ENCODE peak calls at places on chromosomes 12 and 14, in four cellular contexts. W is K562, O is SK-N-SH, S is HepG2. C is an unnamed sample.

GRCh38 chr14:104227806-104228205 is 89.4 kb downstream of the KIF26A start:
- DNase-seq in W (no peak), O (no peak), S (no peak), C (peak; percentile 7)

GRCh38 chr12:122031342-122032216 is 9.9 kb downstream of the BCL7A start:
- DNase-seq in W (peak; percentile 74), O (peak; percentile 84), S (no peak), C (peak; percentile 85)

GRCh38 chr14:34489324-34489723 is 27.3 kb upstream of the SPTSSA start:
- DNase-seq in W (no peak), O (no peak), S (no peak), C (no peak)

GRCh38 chr14:98786456-98786855 is 485.5 kb downstream of the BCL11B start:
- DNase-seq in W (no peak), O (no peak), S (no peak), C (no peak)

GRCh38 chr12:109485201-109485600 is 7.8 kb downstream of the UBE3B start:
- DNase-seq in W (no peak), O (no peak), S (no peak), C (no peak)

GRCh38 chr14:66121859-66122258 is 364.3 kb upstream of the CCDC196 start:
- DNase-seq in W (no peak), O (no peak), S (no peak), C (peak; percentile 26)

GRCh38 chr14:54567224-54567633 is 301 bp downstream of the SAMD4A start:
- DNase-seq in W (no peak), O (peak; percentile 76), S (no peak), C (peak; percentile 54)

GRCh38 chr12:112906712-112907414 is at the start of gene OAS1:
- DNase-seq in W (no peak), O (peak; percentile 59), S (peak; percentile 72), C (no peak)

GRCh38 chr12:106841471-106842302 is 67.2 kb downstream of the RIC8B start:
- DNase-seq in W (peak; percentile 57), O (peak; percentile 65), S (peak; percentile 30), C (no peak)

GRCh38 chr12:50086148-50086547 is 1.0 kb downstream of the SMARCD1 start:
- DNase-seq in W (no peak), O (no peak), S (no peak), C (no peak)

DNA sequence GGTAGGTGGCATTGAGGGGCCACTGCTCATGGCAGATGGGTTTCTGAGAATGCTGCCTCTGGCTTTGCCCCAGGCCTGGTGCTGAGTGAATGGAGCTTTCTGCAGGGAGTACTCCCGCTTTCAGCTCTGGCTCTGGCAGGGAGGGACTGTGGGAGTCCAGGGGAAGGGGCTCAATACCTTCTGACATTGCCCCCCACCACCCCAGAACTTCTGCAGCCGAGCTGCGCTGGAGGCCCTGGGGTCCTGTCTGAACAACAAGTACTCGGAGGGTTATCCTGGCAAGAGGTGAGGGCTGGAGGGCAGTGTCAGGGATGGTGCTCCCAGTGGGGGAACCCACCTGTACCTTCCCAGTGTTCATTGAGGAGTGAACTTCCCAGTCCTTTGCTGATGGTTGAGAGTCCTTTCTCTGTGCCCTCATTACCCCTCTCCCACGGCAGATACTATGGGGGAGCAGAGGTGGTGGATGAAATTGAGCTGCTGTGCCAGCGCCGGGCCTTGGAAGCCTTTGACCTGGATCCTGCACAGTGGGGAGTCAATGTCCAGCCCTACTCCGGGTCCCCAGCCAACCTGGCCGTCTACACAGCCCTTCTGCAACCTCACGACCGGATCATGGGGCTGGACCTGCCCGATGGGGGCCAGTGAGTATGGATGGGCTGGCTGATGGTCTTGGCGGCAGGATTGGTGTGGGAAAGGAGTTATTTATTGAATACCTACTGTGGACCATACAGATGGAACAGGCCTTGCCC is 1.9 kb downstream of the SHMT2 start:
- DNase-seq in W (no peak), O (no peak), S (no peak), C (no peak)
- TF ChIP-seq FOXJ3 in W (no peak), O (no peak), S (no peak), C (no peak)

GRCh38 chr14:106670006-106670405 is 1143.6 kb downstream of the TMEM121 start:
- DNase-seq in W (no peak), O (no peak), S (no peak), C (no peak)

GRCh38 chr14:106662947-106663346 is 1136.6 kb downstream of the TMEM121 start:
- DNase-seq in W (no peak), O (no peak), S (no peak), C (no peak)

GRCh38 chr14:106666341-106666740 is 1140.0 kb downstream of the TMEM121 start:
- DNase-seq in W (no peak), O (no peak), S (no peak), C (no peak)

GRCh38 chr14:106665814-106666213 is 1139.4 kb downstream of the TMEM121 start:
- DNase-seq in W (no peak), O (no peak), S (no peak), C (no peak)
- TF ChIP-seq FOXJ3 in W (no peak), O (no peak), S (no peak), C (no peak)

GRCh38 chr12:42199007-42199406 is 39.0 kb downstream of the YAF2 start:
- DNase-seq in W (no peak), O (no peak), S (no peak), C (no peak)
- TF ChIP-seq FOXJ3 in W (no peak), O (no peak), S (no peak), C (no peak)

GRCh38 chr12:27575780-27576154 is 51.8 kb downstream of the PPFIBP1 start:
- DNase-seq in W (no peak), O (no peak), S (no peak), C (no peak)

GRCh38 chr12:27572486-27573255 is 48.7 kb downstream of the PPFIBP1 start:
- DNase-seq in W (no peak), O (no peak), S (no peak), C (no peak)

GRCh38 chr12:27573972-27574371 is 50.0 kb downstream of the PPFIBP1 start:
- DNase-seq in W (no peak), O (no peak), S (no peak), C (no peak)

GRCh38 chr12:27575099-27575779 is 51.2 kb downstream of the PPFIBP1 start:
- DNase-seq in W (no peak), O (no peak), S (no peak), C (no peak)

GRCh38 chr12:27571463-27571862 is 47.5 kb downstream of the PPFIBP1 start:
- DNase-seq in W (no peak), O (no peak), S (no peak), C (no peak)
- TF ChIP-seq FOXJ3 in W (no peak), O (no peak), S (no peak), C (no peak)

DNA sequence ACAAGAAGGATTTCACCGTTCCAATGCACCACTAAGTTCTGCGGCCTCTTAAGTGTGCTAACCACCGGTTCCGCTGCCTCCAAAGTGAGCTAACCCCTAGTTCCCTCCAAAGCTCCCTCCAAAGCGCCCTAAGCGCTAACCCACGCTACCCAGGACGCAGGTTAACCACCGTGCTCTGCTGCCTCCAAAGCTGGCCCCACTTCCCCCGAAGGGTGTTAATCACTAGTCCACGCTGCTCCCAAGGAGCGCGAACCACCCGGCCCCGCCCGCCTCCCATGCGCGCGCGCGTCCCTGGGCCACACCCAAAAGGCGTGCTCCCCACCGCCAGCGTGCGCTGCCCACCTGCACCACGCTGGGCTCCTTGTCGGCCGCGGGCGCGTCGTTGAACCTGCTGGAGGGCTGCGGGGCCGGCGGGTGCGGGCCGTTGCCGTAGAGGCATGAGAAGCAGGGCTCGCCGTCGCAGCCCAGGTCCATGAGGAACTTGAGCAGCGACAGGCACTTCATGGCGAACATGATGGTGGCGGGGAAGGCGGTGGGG is 11.7 kb downstream of the FAM181A start:
- DNase-seq in W (no peak), O (no peak), S (no peak), C (peak; percentile 46)
- TF ChIP-seq FOXJ3 in W (no peak), O (no peak), S (no peak), C (no peak)

DNA sequence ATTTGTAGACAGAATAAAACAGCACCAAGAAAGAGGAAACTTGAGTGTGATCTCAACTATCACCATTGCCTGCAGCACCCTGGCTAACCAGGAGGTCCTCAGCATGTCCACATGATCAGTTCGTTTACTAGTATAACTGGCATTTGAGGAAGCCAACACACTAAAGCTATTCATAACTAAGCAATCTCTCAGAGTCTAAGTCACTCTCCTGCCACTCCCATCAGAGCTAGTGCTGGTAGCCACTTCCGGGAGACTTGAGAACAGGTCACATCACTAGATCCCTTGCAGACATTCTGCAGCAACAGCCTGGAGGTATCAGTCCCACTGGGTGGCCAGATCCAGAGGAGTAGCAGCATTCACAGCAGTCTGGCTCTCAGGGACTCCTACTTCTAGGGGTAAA is 352.9 kb upstream of the OR4E1 start:
- DNase-seq in W (no peak), O (no peak), S (no peak), C (no peak)
- TF ChIP-seq FOXJ3 in W (no peak), O (no peak), S (no peak), C (no peak)

DNA sequence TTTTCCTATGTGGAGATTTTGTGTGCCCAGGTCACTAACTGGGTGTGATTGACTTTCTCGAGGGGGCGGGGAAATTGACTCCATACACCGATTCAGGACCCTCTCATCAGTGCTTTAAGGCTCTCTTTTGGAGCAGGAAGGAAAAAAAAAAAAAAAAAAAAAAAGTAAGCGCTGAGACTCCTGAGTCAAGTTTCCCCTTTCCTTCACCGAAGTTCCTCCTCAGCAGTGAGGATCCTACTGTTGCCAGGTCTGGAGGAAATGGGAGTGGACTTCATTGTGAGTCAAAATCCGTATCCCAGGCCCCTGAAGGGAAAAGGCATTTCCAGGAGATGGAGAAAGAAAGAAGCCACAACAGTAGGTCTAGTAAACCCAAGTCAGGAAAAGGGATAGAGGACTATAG is 1.4 kb downstream of the PPFIBP1 start:
- DNase-seq in W (no peak), O (no peak), S (no peak), C (peak; percentile 25)
- TF ChIP-seq FOXJ3 in W (no peak), O (no peak), S (no peak), C (no peak)

DNA sequence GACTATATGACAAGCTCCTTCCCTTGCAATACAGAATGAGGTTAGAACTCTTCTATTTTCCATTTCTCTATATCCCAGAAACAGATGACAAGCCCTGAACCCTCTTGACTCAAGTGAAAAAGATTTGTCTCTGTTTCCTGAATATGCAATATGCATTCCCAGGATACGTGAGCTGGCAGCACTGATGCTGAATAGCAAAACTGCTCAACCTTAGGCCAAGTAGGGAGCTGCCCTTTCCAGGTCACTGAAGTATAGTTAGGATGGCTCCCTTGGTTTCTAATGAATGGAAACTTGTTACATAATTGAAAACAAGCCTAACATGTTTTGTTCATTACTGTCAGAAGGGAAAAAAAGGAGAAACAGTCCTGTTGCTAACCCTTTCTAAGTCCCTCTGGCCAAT is 47.9 kb upstream of the PLEKHG7 start:
- DNase-seq in W (no peak), O (no peak), S (no peak), C (no peak)
- TF ChIP-seq FOXJ3 in W (no peak), O (no peak), S (no peak), C (no peak)

DNA sequence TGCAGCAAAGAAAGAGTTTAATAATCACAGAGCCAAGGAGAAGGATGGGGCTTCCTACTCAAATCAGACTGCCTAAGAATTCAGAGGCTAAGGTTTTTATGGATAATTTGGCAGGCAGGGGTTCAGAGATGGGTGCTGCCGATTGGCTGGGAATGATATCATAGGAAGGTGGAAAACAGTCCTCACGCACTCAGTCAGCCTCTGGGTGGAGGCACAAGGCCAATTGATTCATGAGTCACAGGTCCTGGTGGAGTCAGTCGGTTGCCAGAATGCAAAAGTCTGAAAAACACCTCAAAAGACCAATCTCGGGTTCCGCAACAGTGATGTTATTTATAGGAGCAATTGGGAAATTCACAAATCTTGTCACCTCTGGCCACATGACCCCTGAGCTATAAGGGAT is 105.5 kb downstream of the GXYLT1 start:
- DNase-seq in W (peak; percentile 17), O (no peak), S (no peak), C (no peak)
- TF ChIP-seq FOXJ3 in W (no peak), O (no peak), S (no peak), C (no peak)